ENCODE peak calls at places on chromosome 9, in seven cellular contexts. V is GM23338, R is PC-9, C is fibroblast of lung, N is HepG2, G is neural progenitor cell, S is hepatocyte. K is an unnamed sample. For H3K4me1, the result is how much of the 10 kb centered on the place peaks cover.

GRCh38 chr9:78131969-78132687 is 100.5 kb upstream of the GNAQ start:
- DNase-seq in R (no peak), N (no peak), S (no peak), C (peak), G (no peak), V (no peak), K (no peak)

GRCh38 chr9:24464321-24464951 is 81.3 kb downstream of the IZUMO3 start:
- DNase-seq in R (no peak), V (peak), N (no peak), S (no peak), C (peak), G (no peak), K (no peak)

GRCh38 chr9:35869621-35870216 is 482 bp downstream of the OR13J1 start:
- DNase-seq in G (no peak), V (no peak), N (no peak), S (no peak), R (no peak), C (no peak), K (no peak)

GRCh38 chr9:129476821-129477611 is 143.9 kb downstream of the C9orf50 start:
- DNase-seq in V (no peak), C (no peak), S (no peak), N (peak), R (no peak), G (no peak), K (no peak)

GRCh38 chr9:75152416-75152815 is 64.1 kb downstream of the OSTF1 start:
- DNase-seq in S (no peak), N (no peak), V (no peak), G (no peak), R (no peak), C (no peak), K (no peak)

GRCh38 chr9:95783426-95783975 is 92.0 kb upstream of the ERCC6L2 start:
- DNase-seq in V (no peak), R (no peak), C (peak), G (no peak), S (no peak), N (peak), K (no peak)

GRCh38 chr9:127844821-127845359 is 9.6 kb downstream of the ENG start:
- DNase-seq in G (no peak), N (no peak), C (peak), S (peak), V (peak), R (peak), K (no peak)

GRCh38 chr9:36116593-36116992 is 19.9 kb upstream of the GLIPR2 start:
- DNase-seq in N (no peak), S (no peak), C (peak), G (no peak), V (no peak), R (no peak), K (no peak)

GRCh38 chr9:134173127-134174072 is 9.0 kb upstream of the RNU6ATAC start:
- DNase-seq in N (no peak), G (no peak), C (no peak), R (no peak), V (no peak), S (no peak), K (no peak)

GRCh38 chr9:107504585-107505455 is 15.3 kb upstream of the KLF4 start:
- DNase-seq in R (peak), V (no peak), G (no peak), S (peak), N (peak), C (peak), K (no peak)

GRCh38 chr9:73437758-73438157 is 286.1 kb downstream of the ANXA1 start:
- DNase-seq in C (peak), S (no peak), V (no peak), N (peak), G (no peak), R (no peak), K (no peak)

GRCh38 chr9:111920531-111920930 is 23.9 kb downstream of the UGCG start:
- DNase-seq in G (no peak), C (no peak), V (no peak), R (no peak), S (no peak), N (no peak), K (no peak)

GRCh38 chr9:111924281-111924680 is 27.7 kb downstream of the UGCG start:
- DNase-seq in N (no peak), V (no peak), S (no peak), G (no peak), R (no peak), C (no peak), K (no peak)

GRCh38 chr9:111925017-111925770 is 28.6 kb downstream of the UGCG start:
- DNase-seq in G (no peak), R (no peak), V (no peak), S (no peak), C (no peak), N (no peak), K (peak)

GRCh38 chr9:111919875-111920274 is 23.3 kb downstream of the UGCG start:
- DNase-seq in V (no peak), S (no peak), G (no peak), R (no peak), C (no peak), N (no peak), K (no peak)

DNA sequence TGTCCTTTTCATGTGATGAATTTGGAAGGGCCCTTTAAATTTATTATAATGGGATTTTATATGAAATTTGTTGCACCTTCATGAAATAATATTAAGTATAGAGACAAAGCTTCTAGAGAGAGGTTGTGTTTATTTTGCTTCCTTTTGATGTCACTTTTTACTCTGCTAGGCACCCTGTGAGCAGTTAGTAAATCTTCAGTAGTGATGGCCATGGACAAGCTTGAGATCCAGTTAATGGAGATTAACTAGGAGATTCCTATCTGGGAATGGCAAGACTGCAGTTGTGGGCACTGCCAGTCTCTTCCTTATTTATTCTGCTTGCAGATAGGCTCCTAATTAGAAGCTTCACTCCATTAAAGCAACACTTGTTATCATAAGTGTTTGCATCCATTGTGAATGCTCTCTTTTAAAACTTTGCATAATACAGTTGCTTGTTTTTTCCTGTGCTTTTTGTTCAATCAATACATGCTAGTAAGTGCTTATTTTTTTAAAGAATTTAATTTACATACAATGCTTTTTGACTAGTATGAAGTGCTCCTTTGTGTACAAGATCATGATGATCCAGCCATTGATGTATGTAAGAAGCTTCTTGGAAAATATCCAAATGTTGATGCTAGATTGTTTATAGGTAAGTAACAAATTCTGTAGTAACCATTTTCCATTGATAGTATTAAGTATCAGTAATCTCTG is 25.9 kb downstream of the UGCG start:
- DNase-seq in R (no peak), C (no peak), S (no peak), N (no peak), G (no peak), V (no peak), K (no peak)
- H3K4me1 ChIP-seq in R (under half), C (under half), S (under half), N (under half), G (under half), V (under half), K (under half)

GRCh38 chr9:97856857-97857602 is 4.0 kb downstream of the FOXE1 start:
- DNase-seq in R (no peak), C (no peak), N (no peak), G (peak), S (no peak), V (peak), K (no peak)

GRCh38 chr9:97858393-97858713 is 5.3 kb downstream of the FOXE1 start:
- DNase-seq in S (no peak), N (no peak), R (no peak), V (no peak), G (no peak), C (no peak), K (no peak)

GRCh38 chr9:97859346-97859745 is 6.3 kb downstream of the FOXE1 start:
- DNase-seq in C (no peak), V (no peak), S (no peak), N (no peak), R (no peak), G (no peak), K (no peak)

GRCh38 chr9:97858826-97859225 is 5.8 kb downstream of the FOXE1 start:
- DNase-seq in N (no peak), C (no peak), G (no peak), S (no peak), V (no peak), R (no peak), K (no peak)

GRCh38 chr9:97857603-97858392 is 4.8 kb downstream of the FOXE1 start:
- DNase-seq in C (no peak), S (no peak), R (no peak), N (no peak), V (peak), G (peak), K (no peak)
- TF ChIP-seq EZH2 in C (peak), S (peak), R (no peak), N (no peak), V (peak), G (peak), K (peak)

GRCh38 chr9:135883410-135884089 is 23.8 kb downstream of the CAMSAP1 start:
- DNase-seq in N (no peak), S (no peak), G (no peak), C (no peak), V (no peak), R (no peak), K (no peak)
- H3K4me1 ChIP-seq in N (under half), S (under half), G (under half), C (under half), V (under half), R (under half), K (under half)

DNA sequence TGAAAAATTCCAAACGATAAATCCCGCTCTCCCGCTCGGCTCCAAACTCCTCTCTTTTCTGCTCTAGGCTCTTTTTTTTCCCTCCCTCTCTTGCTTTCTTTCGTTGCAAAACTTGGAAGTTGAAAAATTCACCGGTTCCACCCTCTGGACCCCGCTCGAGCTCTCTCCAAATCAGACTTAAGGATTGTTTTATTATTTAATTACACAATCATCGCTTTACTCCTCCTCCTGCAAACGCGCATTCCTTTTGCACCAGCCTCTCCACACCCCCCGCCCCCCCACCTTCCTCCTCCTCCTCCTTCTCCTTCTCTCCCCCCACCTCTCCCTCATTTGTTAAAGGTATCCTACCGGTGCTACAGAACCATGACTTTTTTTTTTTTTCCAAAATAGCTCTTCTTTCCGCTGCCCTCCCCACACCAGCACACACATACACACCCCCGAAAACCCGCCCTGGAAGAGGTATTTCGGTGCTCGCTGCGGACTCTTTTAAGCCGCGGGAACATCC is 535 bp upstream of the NFIB start:
- DNase-seq in N (peak), R (peak), C (peak), G (peak), V (peak), S (peak), K (peak)
- TF ChIP-seq EZH2 in N (no peak), R (no peak), C (no peak), G (no peak), V (no peak), S (peak), K (no peak)

GRCh38 chr9:110142868-110143866 is 64.8 kb downstream of the C9orf152 start:
- DNase-seq in G (peak), V (peak), C (no peak), R (no peak), N (no peak), S (no peak), K (peak)

GRCh38 chr9:110143969-110144545 is 63.9 kb downstream of the C9orf152 start:
- DNase-seq in S (no peak), G (no peak), C (no peak), V (no peak), N (no peak), R (no peak), K (no peak)

GRCh38 chr9:110140276-110140675 is 67.7 kb downstream of the C9orf152 start:
- DNase-seq in G (no peak), S (no peak), N (no peak), C (no peak), V (no peak), R (no peak), K (no peak)

GRCh38 chr9:110141118-110141797 is 66.7 kb downstream of the C9orf152 start:
- DNase-seq in C (peak), N (no peak), V (no peak), G (no peak), R (peak), S (no peak), K (no peak)

GRCh38 chr9:110142253-110142652 is 65.7 kb downstream of the C9orf152 start:
- DNase-seq in N (no peak), S (no peak), C (no peak), V (no peak), R (peak), G (no peak), K (no peak)
- H3K4me1 ChIP-seq in N (under half), S (under half), C (under half), V (under half), R (under half), G (under half), K (under half)

DNA sequence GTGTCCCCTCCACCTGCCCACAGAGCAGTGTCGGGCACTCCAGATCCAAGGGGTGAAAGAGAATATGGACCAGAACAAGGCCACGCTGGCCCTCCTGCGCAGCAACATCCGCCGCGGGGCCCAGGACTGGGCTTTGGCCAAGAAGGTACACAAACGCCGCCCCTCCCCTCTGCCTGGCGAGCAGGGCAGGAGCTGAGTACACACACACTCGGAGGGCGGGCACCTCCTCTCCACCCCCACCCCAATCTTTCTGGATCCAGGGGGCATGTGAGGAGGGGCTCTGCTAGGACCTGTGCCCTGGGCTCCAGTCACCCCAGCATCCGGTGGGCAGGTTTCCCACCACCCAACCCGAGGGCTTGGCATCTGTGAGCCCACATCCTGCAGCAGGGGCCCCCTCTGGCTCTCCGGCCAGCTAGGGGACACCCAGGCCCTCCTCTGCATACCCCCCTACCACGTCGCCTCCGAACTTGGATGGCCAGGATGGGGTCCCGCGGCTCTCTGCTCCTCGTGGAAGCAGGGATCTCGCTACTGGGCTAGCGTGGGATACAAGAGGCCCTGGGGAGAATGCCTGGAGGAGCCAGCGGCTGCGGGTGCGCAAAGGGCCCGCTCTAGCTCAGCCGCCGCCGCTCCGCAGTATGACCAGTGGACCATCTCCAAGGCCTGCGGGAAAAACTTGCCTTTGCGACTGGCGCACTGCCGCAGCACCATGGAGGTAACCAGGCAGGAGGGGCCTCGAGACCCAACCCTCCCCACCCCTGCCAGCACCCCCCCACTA is 3.1 kb downstream of the CCDC183 start:
- DNase-seq in N (peak), G (peak), V (peak), R (no peak), C (no peak), S (peak), K (no peak)
- TF ChIP-seq EZH2 in N (no peak), G (no peak), V (no peak), R (no peak), C (no peak), S (no peak), K (no peak)

GRCh38 chr9:114178076-114178475 is 22.7 kb downstream of the COL27A1 start:
- DNase-seq in N (no peak), R (no peak), C (no peak), V (no peak), S (no peak), G (no peak), K (no peak)
- H3K4me1 ChIP-seq in N (half or more), R (under half), C (half or more), V (under half), S (under half), G (under half), K (under half)

GRCh38 chr9:137046094-137046787 is at the start of gene NPDC1:
- DNase-seq in R (peak), N (peak), G (peak), C (peak), S (peak), V (peak), K (peak)
- TF ChIP-seq EZH2 in R (no peak), N (no peak), G (peak), C (no peak), S (no peak), V (peak), K (no peak)

GRCh38 chr9:113302792-113303418 is at the start of gene RNF183:
- DNase-seq in C (no peak), S (peak), G (peak), V (peak), N (peak), R (no peak), K (no peak)
- H3K4me1 ChIP-seq in C (under half), S (under half), G (under half), V (under half), N (under half), R (under half), K (under half)

DNA sequence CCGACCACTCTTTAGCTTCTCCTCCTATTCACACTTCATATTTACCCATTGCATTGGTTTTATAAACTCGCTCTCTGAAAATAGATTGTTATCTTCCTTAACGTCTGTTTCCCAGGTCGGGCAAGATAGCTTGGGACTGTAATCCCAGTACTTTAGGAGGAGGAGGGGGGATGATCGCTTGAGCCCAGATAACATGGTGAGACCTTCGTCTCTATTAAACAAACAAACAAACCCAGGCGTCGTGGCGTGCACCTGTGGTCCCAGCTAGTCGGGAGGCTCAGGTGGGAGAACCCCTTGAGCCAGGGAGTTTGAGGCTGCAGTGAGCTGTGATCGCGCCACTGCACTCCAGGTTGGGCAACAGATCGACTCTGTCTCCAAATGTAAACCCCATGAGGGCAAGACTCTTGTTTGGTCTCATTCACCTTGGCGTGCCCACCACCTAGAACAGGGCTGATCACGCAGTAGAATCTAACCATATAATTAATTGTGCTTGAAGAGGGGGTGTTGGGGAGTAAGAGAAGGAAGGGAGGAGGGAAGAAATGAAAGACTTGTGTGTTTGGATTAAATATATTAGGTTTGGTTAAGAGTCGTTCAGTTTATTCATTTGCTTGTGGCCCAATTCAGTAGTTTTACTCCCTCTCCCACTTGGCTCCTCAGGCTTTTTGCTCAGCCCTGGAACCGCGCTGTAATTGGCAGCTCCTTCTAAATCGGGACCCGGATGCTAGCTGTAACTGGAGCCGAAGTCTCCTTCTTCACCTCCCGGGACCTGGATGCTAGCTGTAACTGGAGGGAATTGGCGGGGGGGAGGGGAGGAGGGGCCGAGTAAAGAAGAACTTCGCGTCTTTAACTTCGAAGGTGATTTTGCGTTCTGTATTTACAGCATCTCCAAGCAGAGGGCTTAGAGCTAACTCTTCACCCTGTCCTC is 24.9 kb downstream of the CDKN2A start:
- DNase-seq in V (peak), G (peak), C (no peak), R (no peak), N (no peak), S (no peak), K (no peak)
- TF ChIP-seq EZH2 in V (peak), G (peak), C (peak), R (no peak), N (no peak), S (peak), K (no peak)

K was measured in A673.